ENCODE peak calls at places on chromosomes 11 and 22, in five cellular contexts. E is Right ventricle myocardium superior; U is stimulated activated naive CD8-positive, alpha-beta T cell treated with anti-CD3 and anti-CD28 coated beads, Interleukin-15, amount 100 ng/mL, for 72 hours; S is astrocyte; O is GM12864. N is an unnamed sample.

GRCh38 chr11:26710489-26710888 is 11.4 kb downstream of the SLC5A12 start:
- DNase-seq in E (no peak), U (no peak), S (no peak), O (no peak), N (no peak)

GRCh38 chr11:74627381-74627780 is 35.0 kb downstream of the POLD3 start:
- DNase-seq in E (no peak), O (no peak), U (no peak), S (no peak), N (no peak)

GRCh38 chr11:19512621-19513020 is 200.0 kb upstream of the NAV2 start:
- DNase-seq in S (no peak), O (no peak), E (no peak), U (no peak), N (no peak)

GRCh38 chr11:5129457-5129877 is 8.7 kb downstream of the OR52A5 start:
- DNase-seq in E (no peak), U (no peak), O (no peak), S (peak; percentile 2), N (no peak)

GRCh38 chr22:40183029-40183581 is 5.4 kb downstream of the TNRC6B start:
- DNase-seq in E (no peak), U (no peak), O (no peak), S (peak; percentile 89), N (no peak)

GRCh38 chr22:20403779-20404140 is 9.8 kb downstream of the ZNF74 start:
- DNase-seq in O (no peak), U (no peak), E (no peak), S (no peak), N (no peak)

GRCh38 chr22:19965771-19966709 is 24.4 kb upstream of the TXNRD2 start:
- DNase-seq in E (no peak), S (no peak), O (no peak), U (no peak), N (no peak)

GRCh38 chr11:115605397-115606222 is 101.4 kb upstream of the CADM1 start:
- DNase-seq in S (no peak), E (no peak), U (no peak), O (no peak), N (no peak)

GRCh38 chr11:96237759-96238158 is 105.2 kb downstream of the MAML2 start:
- DNase-seq in O (no peak), S (no peak), U (no peak), E (no peak), N (no peak)

GRCh38 chr22:26887456-26887855 is 230.1 kb downstream of the MIAT start:
- DNase-seq in S (peak; percentile 97), U (no peak), E (no peak), O (no peak), N (no peak)

GRCh38 chr11:47136921-47137320 is 39.8 kb downstream of the ARFGAP2 start:
- DNase-seq in U (no peak), E (no peak), S (no peak), O (no peak), N (no peak)

GRCh38 chr11:2258501-2259465 is 11.6 kb downstream of the ASCL2 start:
- DNase-seq in S (no peak), E (no peak), O (no peak), U (no peak), N (no peak)

GRCh38 chr11:93784152-93784934 is at the start of gene MED17:
- DNase-seq in E (peak; percentile 94), U (peak; percentile 76), S (peak; percentile 85), O (peak; percentile 77), N (peak; percentile 85)

GRCh38 chr11:57904369-57904768 is 119.3 kb upstream of the OR9Q1 start:
- DNase-seq in E (no peak), S (no peak), U (no peak), O (no peak), N (no peak)

GRCh38 chr11:88590366-88590765 is 252.8 kb upstream of the CTSC start:
- DNase-seq in E (no peak), S (peak; percentile 61), O (no peak), U (no peak), N (no peak)

GRCh38 chr11:75078233-75078632 is 18.4 kb downstream of the OR2AT4 start:
- DNase-seq in O (no peak), S (peak; percentile 12), U (no peak), E (no peak), N (no peak)

GRCh38 chr11:128457874-128458273 is 129.5 kb downstream of the ETS1 start:
- DNase-seq in E (no peak), S (no peak), O (no peak), U (no peak), N (no peak)

GRCh38 chr22:36493690-36494110 is 12.3 kb upstream of the TXN2 start:
- DNase-seq in O (peak; percentile 61), U (no peak), S (no peak), E (peak; percentile 67), N (peak; percentile 77)